ENCODE peak calls at places on chromosomes 7 and 10, in seven cellular contexts. V is HepG2, B is H1, X is IMR-90, A is K562, L is HCT116, Q is GM12878. H is an unnamed sample.
A peak's percentile ranks its signal among the peaks of the same experiment; 100 is the strongest.

GRCh38 chr7:132655071-132655761 is 78.9 kb upstream of the PLXNA4 start:
- DNase-seq in V (no peak), B (no peak), X (no peak), A (no peak), L (no peak), Q (no peak), H (peak; percentile 6)

GRCh38 chr7:46534593-46535271 is 613.7 kb upstream of the IGFBP3 start:
- DNase-seq in V (no peak), B (peak; percentile 31), X (peak; percentile 93), A (no peak), L (no peak), Q (no peak), H (peak; percentile 78)

GRCh38 chr7:92608380-92609322 is 18.5 kb upstream of the FAM133B start:
- DNase-seq in V (no peak), B (no peak), X (no peak), A (peak; percentile 60), L (no peak), Q (no peak), H (no peak)

GRCh38 chr10:93670372-93670771 is 32.0 kb downstream of the FRA10AC1 start:
- DNase-seq in V (no peak), B (no peak), X (no peak), A (no peak), L (no peak), Q (no peak), H (no peak)

GRCh38 chr7:29884399-29885272 is 78.3 kb downstream of the WIPF3 start:
- DNase-seq in V (no peak), B (peak; percentile 27), X (no peak), A (no peak), L (no peak), Q (no peak), H (no peak)

GRCh38 chr10:71963756-71964668 is at the start of gene CHST3:
- DNase-seq in V (no peak), B (no peak), X (peak; percentile 56), A (no peak), L (no peak), Q (no peak), H (peak; percentile 62)

GRCh38 chr7:111012799-111013675 is 77.9 kb upstream of the LRRN3 start:
- DNase-seq in V (no peak), B (no peak), X (no peak), A (no peak), L (no peak), Q (peak; percentile 63), H (peak; percentile 5)

GRCh38 chr7:47886412-47886811 is 61.9 kb downstream of the PKD1L1 start:
- DNase-seq in V (no peak), B (no peak), X (no peak), A (no peak), L (no peak), Q (no peak), H (no peak)

GRCh38 chr7:82678259-82678658 is 234.7 kb upstream of the CACNA2D1 start:
- DNase-seq in V (no peak), B (no peak), X (no peak), A (no peak), L (no peak), Q (no peak), H (no peak)

GRCh38 chr10:63766766-63767505 is 245.7 kb downstream of the REEP3 start:
- DNase-seq in V (peak; percentile 24), B (no peak), X (peak; percentile 22), A (no peak), L (no peak), Q (no peak), H (peak; percentile 77)

GRCh38 chr7:151378011-151378410 is 31.8 kb downstream of the WDR86 start:
- DNase-seq in V (no peak), B (no peak), X (no peak), A (no peak), L (no peak), Q (no peak), H (no peak)

GRCh38 chr7:135855836-135856235 is 107.2 kb upstream of the FAM180A start:
- DNase-seq in V (no peak), B (peak; percentile 2), X (no peak), A (no peak), L (no peak), Q (no peak), H (peak; percentile 5)

GRCh38 chr10:71713135-71714040 is 6.2 kb downstream of the C10orf105 start:
- DNase-seq in V (no peak), B (no peak), X (peak; percentile 80), A (peak; percentile 64), L (no peak), Q (no peak), H (peak; percentile 26)

GRCh38 chr7:77729574-77730348 is 33.5 kb downstream of the RSBN1L start:
- DNase-seq in V (no peak), B (no peak), X (peak; percentile 31), A (no peak), L (no peak), Q (no peak), H (no peak)

GRCh38 chr10:93406367-93407145 is 75.6 kb downstream of the MYOF start:
- DNase-seq in V (no peak), B (no peak), X (peak; percentile 34), A (no peak), L (no peak), Q (no peak), H (peak; percentile 51)

GRCh38 chr7:79361214-79361613 is 92.3 kb downstream of the MAGI2 start:
- DNase-seq in V (no peak), B (no peak), X (no peak), A (no peak), L (peak; percentile 27), Q (no peak), H (no peak)
- TF ChIP-seq CTCF in V (peak; percentile 14), B (peak; percentile 39), X (no peak), A (no peak), L (no peak), Q (peak; percentile 12), H (no peak)

GRCh38 chr7:80929619-80930018 is 10.8 kb upstream of the SEMA3C start:
- DNase-seq in V (no peak), B (no peak), X (peak; percentile 53), A (no peak), L (no peak), Q (no peak), H (no peak)
- H2AFZ ChIP-seq in V (no peak overlapping the region), B (peak overlapping the region; percentile 29), X (peak overlapping the region; percentile 80), A (no peak overlapping the region), L (no peak overlapping the region), Q (no peak overlapping the region), H (no peak overlapping the region)

GRCh38 chr10:34107623-34108516 is 707.2 kb downstream of the PARD3 start:
- DNase-seq in V (no peak), B (no peak), X (no peak), A (no peak), L (no peak), Q (no peak), H (no peak)
- TF ChIP-seq POLR2A in V (no peak), B (no peak), X (no peak), A (no peak), L (no peak), Q (no peak), H (no peak)

GRCh38 chr7:55279080-55279845 is 85.9 kb upstream of the LANCL2 start:
- DNase-seq in V (no peak), B (no peak), X (no peak), A (no peak), L (no peak), Q (no peak), H (no peak)

GRCh38 chr7:55278321-55278720 is 86.8 kb upstream of the LANCL2 start:
- DNase-seq in V (no peak), B (no peak), X (no peak), A (no peak), L (no peak), Q (no peak), H (no peak)

GRCh38 chr7:55277916-55278315 is 87.2 kb upstream of the LANCL2 start:
- DNase-seq in V (no peak), B (no peak), X (no peak), A (no peak), L (no peak), Q (no peak), H (no peak)

GRCh38 chr7:55276896-55277295 is 88.2 kb upstream of the LANCL2 start:
- DNase-seq in V (no peak), B (no peak), X (no peak), A (no peak), L (no peak), Q (no peak), H (no peak)

GRCh38 chr7:55280031-55280454 is 85.1 kb upstream of the LANCL2 start:
- DNase-seq in V (peak; percentile 55), B (peak; percentile 31), X (peak; percentile 67), A (peak; percentile 24), L (peak; percentile 59), Q (no peak), H (peak; percentile 67)
- TF ChIP-seq CTCF in V (peak; percentile 86), B (peak; percentile 85), X (peak; percentile 93), A (peak; percentile 64), L (peak; percentile 66), Q (peak; percentile 51), H (peak; percentile 51)

DNA sequence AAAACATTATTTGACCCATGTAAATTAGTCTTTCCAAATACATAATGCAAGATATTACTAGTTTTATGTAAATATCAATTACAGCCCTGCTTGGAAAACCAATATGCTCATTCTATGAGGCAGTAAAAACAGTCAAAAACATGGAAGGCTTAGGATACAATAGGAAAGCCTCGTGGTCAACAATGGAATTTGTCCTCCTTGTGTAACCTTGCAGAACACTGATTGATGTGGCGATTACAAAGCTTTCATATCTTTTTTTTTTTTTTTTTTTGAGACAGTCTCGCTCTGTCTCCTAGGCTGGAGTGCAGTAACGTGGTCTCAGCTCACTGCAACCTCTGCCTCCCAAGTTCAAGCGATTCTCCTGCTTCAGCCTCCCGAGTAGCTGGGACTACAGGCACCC is 157.3 kb upstream of the BET1 start:
- DNase-seq in V (no peak), B (no peak), X (no peak), A (no peak), L (no peak), Q (no peak), H (no peak)
- H2AFZ ChIP-seq in V (no peak overlapping the region), B (no peak overlapping the region), X (no peak overlapping the region), A (no peak overlapping the region), L (no peak overlapping the region), Q (no peak overlapping the region), H (no peak overlapping the region)